ENCODE peak calls at places on chromosomes 12 and 14, in six cellular contexts. V is DND-41, O is psoas muscle, N is AG04449, R is PC-3, Z is fibroblast of mammary gland. F is an unnamed sample.

GRCh38 chr12:88243886-88244491 is 101.9 kb downstream of the TMTC3 start:
- DNase-seq in V (no peak), O (no peak), N (peak), R (no peak), Z (peak), F (no peak)

GRCh38 chr14:38098074-38098846 is 109.4 kb upstream of the SSTR1 start:
- DNase-seq in V (no peak), O (no peak), N (peak), R (peak), Z (peak), F (peak)

GRCh38 chr14:54796961-54797360 is 105.7 kb downstream of the GCH1 start:
- DNase-seq in V (no peak), O (no peak), N (no peak), R (peak), Z (peak), F (peak)

GRCh38 chr12:55931780-55932545 is 1.0 kb downstream of the DGKA start:
- DNase-seq in V (peak), O (peak), N (no peak), R (no peak), Z (peak), F (no peak)

GRCh38 chr12:45615268-45615667 is 114.2 kb upstream of the ARID2 start:
- DNase-seq in V (no peak), O (no peak), N (no peak), R (peak), Z (peak), F (peak)

GRCh38 chr12:2057793-2058408 is 5.1 kb downstream of the CACNA1C start:
- DNase-seq in V (no peak), O (no peak), N (no peak), R (no peak), Z (no peak), F (no peak)

GRCh38 chr12:19440916-19441315 is 1.6 kb downstream of the AEBP2 start:
- DNase-seq in V (no peak), O (no peak), N (no peak), R (no peak), Z (no peak), F (no peak)

GRCh38 chr12:26694402-26694801 is 138.6 kb downstream of the ITPR2 start:
- DNase-seq in V (no peak), O (no peak), N (no peak), R (no peak), Z (no peak), F (no peak)

GRCh38 chr12:61916856-61917255 is 343.3 kb upstream of the USP15 start:
- DNase-seq in V (no peak), O (no peak), N (no peak), R (no peak), Z (no peak), F (peak)

GRCh38 chr14:68365228-68365627 is 427.6 kb downstream of the ZFP36L1 start:
- DNase-seq in V (no peak), O (no peak), N (no peak), R (peak), Z (peak), F (peak)

GRCh38 chr12:76952995-76953394 is 74.2 kb upstream of the CSRP2 start:
- DNase-seq in V (no peak), O (no peak), N (no peak), R (peak), Z (no peak), F (no peak)

DNA sequence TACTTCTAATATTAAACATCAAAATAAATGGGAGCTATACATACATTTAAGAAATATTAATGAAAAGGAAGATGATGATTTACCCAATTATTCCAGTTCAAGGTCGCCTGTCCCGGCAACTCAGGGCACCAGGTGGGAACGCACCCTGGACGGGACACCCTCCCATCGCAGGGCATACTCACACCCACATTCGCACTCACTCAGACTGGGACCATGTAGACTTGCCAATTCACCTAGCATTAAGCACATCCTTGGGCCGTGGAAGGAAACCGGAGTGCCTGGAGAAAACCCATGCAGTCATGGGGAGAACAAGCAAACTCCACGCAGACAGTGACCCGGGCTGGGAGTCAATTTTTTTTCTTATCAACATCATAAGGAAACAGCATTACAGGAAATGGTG is 474.9 kb downstream of the APAF1 start:
- DNase-seq in V (no peak), O (no peak), N (no peak), R (no peak), Z (no peak), F (no peak)
- H3K4me3 ChIP-seq in V (no peak), O (no peak), N (no peak), R (no peak), Z (no peak), F (no peak)

DNA sequence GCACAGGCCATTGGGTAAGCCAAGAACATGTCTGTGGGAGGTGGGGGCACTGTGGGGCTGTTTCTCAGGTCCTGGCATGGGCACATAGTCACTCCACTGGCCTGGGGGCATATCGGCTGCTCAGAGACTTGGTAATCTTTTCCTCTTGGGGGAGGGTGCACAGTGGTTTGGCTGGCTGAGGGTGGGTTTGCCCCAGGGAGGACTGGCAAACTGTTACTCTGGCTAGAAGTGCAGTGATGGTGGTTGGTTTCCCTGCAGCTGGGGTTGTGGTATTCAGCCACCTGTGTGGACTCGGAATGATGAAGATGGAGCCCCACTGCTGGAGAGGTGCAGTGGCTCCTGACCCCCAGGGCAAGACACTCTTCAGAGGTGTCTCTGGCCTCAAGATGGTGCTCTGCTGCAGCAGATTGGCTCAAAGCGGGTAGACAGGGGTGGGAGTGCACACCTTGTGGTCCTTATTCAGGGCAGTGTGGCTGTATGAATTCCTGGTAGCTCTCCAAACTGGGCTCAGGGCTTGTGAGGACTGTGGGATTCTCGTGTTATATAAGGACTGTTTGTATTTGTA is 74.1 kb upstream of the DDHD1 start:
- DNase-seq in V (peak), O (no peak), N (no peak), R (no peak), Z (no peak), F (no peak)
- H3K4me3 ChIP-seq in V (no peak), O (no peak), N (no peak), R (no peak), Z (no peak), F (no peak)

GRCh38 chr12:113466770-113467153 is 4.9 kb downstream of the LHX5 start:
- DNase-seq in V (no peak), O (no peak), N (no peak), R (no peak), Z (no peak), F (no peak)
- H3K4me3 ChIP-seq in V (no peak), O (peak), N (no peak), R (no peak), Z (no peak), F (no peak)

GRCh38 chr12:70722584-70723343 is 85.5 kb upstream of the PTPRB start:
- DNase-seq in V (no peak), O (no peak), N (no peak), R (no peak), Z (peak), F (peak)

GRCh38 chr12:70721216-70721615 is 84.0 kb upstream of the PTPRB start:
- DNase-seq in V (no peak), O (no peak), N (no peak), R (no peak), Z (no peak), F (no peak)

GRCh38 chr12:70721958-70722357 is 84.7 kb upstream of the PTPRB start:
- DNase-seq in V (no peak), O (no peak), N (no peak), R (no peak), Z (no peak), F (no peak)

GRCh38 chr12:70719084-70719483 is 81.9 kb upstream of the PTPRB start:
- DNase-seq in V (no peak), O (no peak), N (no peak), R (no peak), Z (no peak), F (no peak)

DNA sequence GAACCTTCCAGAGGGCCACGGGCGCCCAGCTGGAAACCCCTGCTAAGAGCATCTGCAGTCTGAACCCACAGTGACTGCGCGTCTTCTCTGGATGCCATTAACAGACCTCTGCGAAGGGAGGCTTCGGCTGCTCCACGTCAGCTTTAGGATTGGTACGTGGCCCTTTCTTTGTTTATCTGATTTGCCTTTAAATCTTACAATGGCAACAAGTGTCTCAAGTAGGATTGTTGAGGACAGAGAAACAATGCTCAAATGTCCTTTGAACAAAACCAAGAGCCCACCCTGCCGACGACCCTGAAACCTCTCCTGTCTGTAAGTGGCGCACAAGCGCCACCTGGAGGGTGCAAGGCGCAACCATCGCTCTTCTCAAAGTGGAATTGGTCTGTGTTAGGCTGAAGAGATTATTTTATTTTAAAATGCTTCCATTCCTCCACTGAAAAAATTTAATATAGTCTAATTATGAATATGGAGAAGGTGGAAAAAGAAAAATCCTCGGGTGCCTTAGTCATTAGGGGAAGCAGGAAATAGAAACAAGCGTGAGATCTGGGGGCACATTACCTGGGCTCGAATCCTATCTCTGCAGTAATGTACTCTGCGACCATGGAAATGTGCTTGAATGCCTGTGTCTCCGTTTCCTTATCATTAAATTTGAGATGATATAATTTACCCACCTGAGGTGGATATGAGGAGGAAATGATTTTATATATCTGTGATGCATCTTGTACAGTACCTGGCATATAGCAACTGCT is 82.6 kb upstream of the PTPRB start:
- DNase-seq in V (peak), O (peak), N (peak), R (peak), Z (peak), F (peak)
- H3K4me3 ChIP-seq in V (no peak), O (peak), N (peak), R (no peak), Z (no peak), F (peak)

GRCh38 chr14:51240804-51241380 is 845 bp downstream of the TMX1 start:
- DNase-seq in V (no peak), O (no peak), N (no peak), R (peak), Z (no peak), F (no peak)

GRCh38 chr14:51246032-51246431 is 6.0 kb downstream of the TMX1 start:
- DNase-seq in V (no peak), O (no peak), N (no peak), R (no peak), Z (no peak), F (no peak)

GRCh38 chr14:51244591-51244990 is 4.5 kb downstream of the TMX1 start:
- DNase-seq in V (no peak), O (no peak), N (no peak), R (no peak), Z (no peak), F (no peak)

GRCh38 chr14:51239813-51240803 is at the start of gene TMX1:
- DNase-seq in V (peak), O (peak), N (peak), R (peak), Z (peak), F (peak)

GRCh38 chr14:51242545-51243490 is 2.8 kb downstream of the TMX1 start:
- DNase-seq in V (peak), O (no peak), N (no peak), R (no peak), Z (peak), F (no peak)
- H3K4me3 ChIP-seq in V (no peak), O (no peak), N (no peak), R (peak), Z (no peak), F (no peak)

DNA sequence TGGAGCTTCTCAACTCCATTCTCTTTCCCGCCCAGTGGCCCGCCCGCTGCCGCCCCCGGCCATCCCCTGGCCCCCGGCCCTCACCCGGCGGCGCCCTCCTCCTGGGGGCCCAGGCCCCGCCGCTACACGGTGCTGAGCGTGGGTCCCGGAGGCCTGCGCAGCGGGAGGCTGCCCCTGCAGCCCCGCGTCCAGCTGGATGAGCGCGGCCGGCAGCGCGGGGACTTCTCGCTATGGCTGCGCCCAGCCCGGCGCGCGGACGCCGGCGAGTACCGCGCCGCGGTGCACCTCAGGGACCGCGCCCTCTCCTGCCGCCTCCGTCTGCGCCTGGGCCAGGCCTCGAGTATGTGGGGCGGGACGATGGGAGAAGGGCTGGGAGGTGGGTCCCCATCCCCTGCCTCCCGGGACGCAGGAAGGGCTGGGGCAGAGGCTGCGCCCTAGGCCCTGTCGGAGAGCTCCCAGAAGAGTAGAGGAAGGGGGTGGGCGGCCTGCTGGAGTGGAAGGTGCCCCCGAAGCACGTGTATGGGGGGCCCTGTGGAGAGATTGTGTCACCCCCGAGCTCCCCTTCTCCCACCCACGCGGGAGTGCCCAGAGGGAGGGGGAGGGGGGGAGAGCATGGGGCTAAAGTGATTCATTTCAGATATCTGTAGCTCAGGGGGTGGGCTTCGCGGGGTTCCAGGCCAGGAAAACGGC is 1.5 kb downstream of the LAG3 start:
- DNase-seq in V (no peak), O (no peak), N (no peak), R (no peak), Z (no peak), F (no peak)
- H3K4me3 ChIP-seq in V (no peak), O (peak), N (no peak), R (no peak), Z (no peak), F (no peak)

DNA sequence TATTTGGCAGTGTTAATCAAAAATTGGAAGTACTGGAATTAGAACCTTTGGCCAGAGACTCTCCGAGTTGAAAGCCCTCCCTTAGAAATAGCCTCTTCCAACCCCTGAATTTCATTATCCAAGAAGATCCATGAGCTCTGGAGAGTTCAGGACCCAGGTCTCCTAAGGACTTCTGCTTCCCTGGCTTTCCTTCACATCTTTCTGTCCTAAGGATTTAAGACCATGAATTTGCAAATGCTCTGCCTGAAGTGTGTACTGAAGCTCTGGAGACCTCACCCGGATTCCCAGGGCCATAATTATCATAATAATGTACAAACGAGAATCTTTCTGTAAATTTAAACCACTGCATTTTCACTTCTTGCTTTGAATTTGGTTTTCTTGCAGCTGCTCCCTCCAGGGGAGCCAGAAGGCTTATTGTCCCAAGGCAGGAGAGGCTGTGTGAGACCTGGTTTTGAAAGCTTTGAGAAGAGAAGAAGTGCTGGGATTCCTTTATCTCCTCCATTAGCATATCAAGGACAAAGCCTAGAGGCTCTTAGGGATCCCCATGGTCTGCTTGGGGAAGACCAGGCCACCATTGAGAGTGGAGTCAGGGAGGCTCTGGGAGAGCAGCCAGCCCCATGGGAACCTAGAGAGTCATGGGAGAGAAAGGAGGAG is 41.1 kb downstream of the GLRX5 start:
- DNase-seq in V (no peak), O (no peak), N (no peak), R (no peak), Z (no peak), F (no peak)
- H3K4me3 ChIP-seq in V (no peak), O (no peak), N (no peak), R (no peak), Z (no peak), F (no peak)

GRCh38 chr14:91241848-91242247 is 2.7 kb downstream of the GPR68 start:
- DNase-seq in V (no peak), O (no peak), N (no peak), R (no peak), Z (no peak), F (no peak)
- H3K4me3 ChIP-seq in V (no peak), O (no peak), N (no peak), R (no peak), Z (no peak), F (no peak)

F was measured in brain microvascular endothelial cell.